ENCODE peak calls at places on chromosomes 3 and 15, in five cellular contexts. One of them, this sample, is unnamed.

GRCh38 chr3:72447059-72447946 is 400.9 kb downstream of the SHQ1 start:
- DNase-seq in left colon: peak
- DNase-seq in NCI-H1092 treated with DMSO at 0.1 percent for 48 hours: peak
- DNase-seq in germinal center: peak
- DNase-seq in NCI-H774: peak
- DNase-seq in this sample: peak

GRCh38 chr3:47012342-47013230 is 33.1 kb downstream of the NBEAL2 start:
- DNase-seq in left colon: no peak
- DNase-seq in NCI-H1092 treated with DMSO at 0.1 percent for 48 hours: peak
- DNase-seq in germinal center: no peak
- DNase-seq in NCI-H774: no peak
- DNase-seq in this sample: no peak

GRCh38 chr15:95840004-95840403 is 490.5 kb upstream of the NR2F2 start:
- DNase-seq in left colon: no peak
- DNase-seq in NCI-H1092 treated with DMSO at 0.1 percent for 48 hours: no peak
- DNase-seq in germinal center: no peak
- DNase-seq in NCI-H774: no peak
- DNase-seq in this sample: no peak

GRCh38 chr15:35479423-35479822 is 66.5 kb downstream of the DPH6 start:
- DNase-seq in left colon: no peak
- DNase-seq in NCI-H1092 treated with DMSO at 0.1 percent for 48 hours: no peak
- DNase-seq in germinal center: no peak
- DNase-seq in NCI-H774: no peak
- DNase-seq in this sample: no peak

GRCh38 chr3:172525116-172525613 is 1.9 kb upstream of the TNFSF10 start:
- DNase-seq in left colon: no peak
- DNase-seq in NCI-H1092 treated with DMSO at 0.1 percent for 48 hours: no peak
- DNase-seq in germinal center: no peak
- DNase-seq in NCI-H774: no peak
- DNase-seq in this sample: no peak

GRCh38 chr3:122101646-122102045 is 46.5 kb downstream of the CD86 start:
- DNase-seq in left colon: no peak
- DNase-seq in NCI-H1092 treated with DMSO at 0.1 percent for 48 hours: peak
- DNase-seq in germinal center: peak
- DNase-seq in NCI-H774: peak
- DNase-seq in this sample: peak

GRCh38 chr15:101026686-101027272 is 107.6 kb downstream of the LRRK1 start:
- DNase-seq in left colon: no peak
- DNase-seq in NCI-H1092 treated with DMSO at 0.1 percent for 48 hours: no peak
- DNase-seq in germinal center: no peak
- DNase-seq in NCI-H774: no peak
- DNase-seq in this sample: no peak

GRCh38 chr15:101795455-101795854 is 7.9 kb upstream of the OR4F6 start:
- DNase-seq in left colon: no peak
- DNase-seq in NCI-H1092 treated with DMSO at 0.1 percent for 48 hours: no peak
- DNase-seq in germinal center: no peak
- DNase-seq in NCI-H774: no peak
- DNase-seq in this sample: no peak

GRCh38 chr15:70752142-70752754 is 11.1 kb downstream of the UACA start:
- DNase-seq in left colon: peak
- DNase-seq in NCI-H1092 treated with DMSO at 0.1 percent for 48 hours: no peak
- DNase-seq in germinal center: no peak
- DNase-seq in NCI-H774: no peak
- DNase-seq in this sample: no peak

GRCh38 chr15:40047413-40048154 is 8.6 kb upstream of the SRP14 start:
- DNase-seq in left colon: peak
- DNase-seq in NCI-H1092 treated with DMSO at 0.1 percent for 48 hours: peak
- DNase-seq in germinal center: peak
- DNase-seq in NCI-H774: peak
- DNase-seq in this sample: no peak

GRCh38 chr15:70249616-70250015 is 151.9 kb upstream of the TLE3 start:
- DNase-seq in left colon: no peak
- DNase-seq in NCI-H1092 treated with DMSO at 0.1 percent for 48 hours: no peak
- DNase-seq in germinal center: no peak
- DNase-seq in NCI-H774: no peak
- DNase-seq in this sample: no peak

GRCh38 chr15:65309882-65310418 is 5.5 kb downstream of the RNU5B-1 start:
- DNase-seq in left colon: no peak
- DNase-seq in NCI-H1092 treated with DMSO at 0.1 percent for 48 hours: no peak
- DNase-seq in germinal center: no peak
- DNase-seq in NCI-H774: no peak
- DNase-seq in this sample: no peak

GRCh38 chr3:101676219-101676764 is 640 bp downstream of the ZBTB11 start:
- DNase-seq in left colon: peak
- DNase-seq in NCI-H1092 treated with DMSO at 0.1 percent for 48 hours: no peak
- DNase-seq in germinal center: peak
- DNase-seq in NCI-H774: no peak
- DNase-seq in this sample: peak

GRCh38 chr3:9198805-9199386 is 50.5 kb downstream of the SRGAP3 start:
- DNase-seq in left colon: no peak
- DNase-seq in NCI-H1092 treated with DMSO at 0.1 percent for 48 hours: no peak
- DNase-seq in germinal center: no peak
- DNase-seq in NCI-H774: no peak
- DNase-seq in this sample: no peak

GRCh38 chr3:186025161-186025560 is 83.7 kb downstream of the ETV5 start:
- DNase-seq in left colon: no peak
- DNase-seq in NCI-H1092 treated with DMSO at 0.1 percent for 48 hours: no peak
- DNase-seq in germinal center: no peak
- DNase-seq in NCI-H774: no peak
- DNase-seq in this sample: no peak

GRCh38 chr3:59821274-59821673 is 771.4 kb upstream of the CFAP20DC start:
- DNase-seq in left colon: no peak
- DNase-seq in NCI-H1092 treated with DMSO at 0.1 percent for 48 hours: no peak
- DNase-seq in germinal center: no peak
- DNase-seq in NCI-H774: no peak
- DNase-seq in this sample: no peak

GRCh38 chr3:98901032-98901464 is 447 bp downstream of the DCBLD2 start:
- DNase-seq in left colon: peak
- DNase-seq in NCI-H1092 treated with DMSO at 0.1 percent for 48 hours: peak
- DNase-seq in germinal center: peak
- DNase-seq in NCI-H774: peak
- DNase-seq in this sample: peak

GRCh38 chr3:45347329-45348000 is 40.9 kb upstream of the LARS2 start:
- DNase-seq in left colon: no peak
- DNase-seq in NCI-H1092 treated with DMSO at 0.1 percent for 48 hours: no peak
- DNase-seq in germinal center: no peak
- DNase-seq in NCI-H774: no peak
- DNase-seq in this sample: no peak

GRCh38 chr3:149472393-149472792 is 2.1 kb upstream of the TM4SF4 start:
- DNase-seq in left colon: no peak
- DNase-seq in NCI-H1092 treated with DMSO at 0.1 percent for 48 hours: no peak
- DNase-seq in germinal center: no peak
- DNase-seq in NCI-H774: no peak
- DNase-seq in this sample: no peak

GRCh38 chr3:57009367-57009766 is 51.1 kb upstream of the SPATA12 start:
- DNase-seq in left colon: no peak
- DNase-seq in NCI-H1092 treated with DMSO at 0.1 percent for 48 hours: no peak
- DNase-seq in germinal center: no peak
- DNase-seq in NCI-H774: no peak
- DNase-seq in this sample: no peak

GRCh38 chr3:157650191-157650590 is 147.0 kb upstream of the VEPH1 start:
- DNase-seq in left colon: no peak
- DNase-seq in NCI-H1092 treated with DMSO at 0.1 percent for 48 hours: no peak
- DNase-seq in germinal center: no peak
- DNase-seq in NCI-H774: no peak
- DNase-seq in this sample: no peak

This sample was measured in Caco-2.